ENCODE peak calls at places on chromosomes 7 and 10, in four cellular contexts. W is T-helper 1 cell; N is stimulated activated CD8-positive, alpha-beta memory T cell treated with anti-CD3 and anti-CD28 coated beads, Interleukin-2, amount 100 ng/mL, for 1 hour; R is stimulated activated CD4-positive, alpha-beta T cell treated with anti-CD3 and anti-CD28 coated beads, Interleukin-2, amount 100 ng/mL, for 48 hours. X is an unnamed sample.

GRCh38 chr7:158778476-158778875 is 50.8 kb downstream of the ESYT2 start:
- DNase-seq in N (no peak), R (no peak), W (no peak), X (no peak)

GRCh38 chr10:94362360-94363250 is at the start of gene NOC3L:
- DNase-seq in R (peak), W (peak), N (peak), X (peak)

GRCh38 chr7:159030490-159031134 is 114.1 kb downstream of the VIPR2 start:
- DNase-seq in N (no peak), W (no peak), R (no peak), X (no peak)

GRCh38 chr10:127492607-127493250 is 56.4 kb upstream of the NPS start:
- DNase-seq in R (no peak), W (no peak), N (no peak), X (no peak)

GRCh38 chr7:83011954-83012353 is 150.7 kb downstream of the PCLO start:
- DNase-seq in W (no peak), R (no peak), N (no peak), X (no peak)

GRCh38 chr10:20935926-20936325 is 38.8 kb upstream of the NEBL start:
- DNase-seq in N (no peak), R (no peak), W (no peak), X (no peak)

GRCh38 chr10:129914153-129914855 is 49.8 kb downstream of the EBF3 start:
- DNase-seq in N (no peak), W (no peak), R (no peak), X (no peak)

GRCh38 chr7:46687203-46687602 is 766.1 kb upstream of the IGFBP3 start:
- DNase-seq in W (no peak), R (no peak), N (no peak), X (no peak)

GRCh38 chr7:119397156-119397555 is 875.8 kb upstream of the KCND2 start:
- DNase-seq in N (no peak), R (no peak), W (no peak), X (no peak)

GRCh38 chr7:142939226-142939910 is at the start of gene LLCFC1:
- DNase-seq in W (peak), R (no peak), N (no peak), X (no peak)

GRCh38 chr10:132544744-132545658 is 7.4 kb downstream of the INPP5A start:
- DNase-seq in R (no peak), W (no peak), N (no peak), X (no peak)

GRCh38 chr7:68587599-68587998 is 1010.7 kb upstream of the AUTS2 start:
- DNase-seq in R (no peak), N (no peak), W (no peak), X (no peak)

GRCh38 chr7:48246073-48246472 is 74.8 kb downstream of the ABCA13 start:
- DNase-seq in W (no peak), R (no peak), N (no peak), X (no peak)

GRCh38 chr7:78953726-78954363 is 499.6 kb downstream of the MAGI2 start:
- DNase-seq in R (no peak), W (no peak), N (no peak), X (no peak)

GRCh38 chr10:117547301-117548153 is 5.0 kb downstream of the EMX2 start:
- DNase-seq in R (no peak), N (no peak), W (no peak), X (no peak)

GRCh38 chr10:97169911-97170693 is 15.7 kb downstream of the SLIT1 start:
- DNase-seq in N (no peak), R (no peak), W (no peak), X (no peak)

GRCh38 chr10:112580267-112580666 is 133.3 kb downstream of the VTI1A start:
- DNase-seq in N (no peak), R (no peak), W (no peak), X (no peak)

GRCh38 chr7:111647881-111648280 is 85.6 kb upstream of the IMMP2L start:
- DNase-seq in R (no peak), W (no peak), N (no peak), X (no peak)

GRCh38 chr7:131106681-131107342 is 220.9 kb upstream of the MKLN1 start:
- DNase-seq in N (no peak), W (peak), R (no peak), X (peak)

GRCh38 chr10:89458760-89459159 is 44.4 kb downstream of the IFIT5 start:
- DNase-seq in W (no peak), R (no peak), N (no peak), X (no peak)

GRCh38 chr7:80057503-80057902 is 77.1 kb upstream of the GNAI1 start:
- DNase-seq in R (no peak), N (no peak), W (no peak), X (no peak)

GRCh38 chr10:32140403-32140802 is 84.2 kb upstream of the KIF5B start:
- DNase-seq in R (no peak), N (no peak), W (no peak), X (no peak)

GRCh38 chr7:87474533-87475358 is 734 bp downstream of the ABCB4 start:
- DNase-seq in W (no peak), R (no peak), N (no peak), X (no peak)

GRCh38 chr7:119999743-120000475 is 273.1 kb upstream of the KCND2 start:
- DNase-seq in R (no peak), W (no peak), N (no peak), X (no peak)

GRCh38 chr7:32476816-32477648 is 13.1 kb downstream of the LSM5 start:
- DNase-seq in W (no peak), N (no peak), R (no peak), X (no peak)

GRCh38 chr10:46226232-46226631 is 60.6 kb upstream of the ANTXRL start:
- DNase-seq in R (no peak), W (no peak), N (no peak), X (no peak)

GRCh38 chr10:46077141-46077554 is 31.1 kb upstream of the MSMB start:
- DNase-seq in N (no peak), W (no peak), R (no peak), X (no peak)

GRCh38 chr7:85160223-85160622 is 26.6 kb downstream of the SEMA3D start:
- DNase-seq in W (no peak), R (no peak), N (no peak), X (no peak)

GRCh38 chr7:140607441-140607989 is 33.1 kb downstream of the DENND2A start:
- DNase-seq in R (no peak), W (no peak), N (no peak), X (no peak)

GRCh38 chr7:20302866-20303265 is 27.8 kb upstream of the ITGB8 start:
- DNase-seq in R (no peak), N (no peak), W (no peak), X (no peak)

GRCh38 chr7:24981544-24981951 is 1.6 kb upstream of the OSBPL3 start:
- DNase-seq in R (peak), W (peak), N (peak), X (no peak)